ENCODE peak calls at places on chromosomes 7 and 10, in six cellular contexts. W is kidney; I is CD8-positive, alpha-beta T cell; R is GM06990; A is RPMI8226; J is EL. P is an unnamed sample.

GRCh38 chr7:89618269-89618668 is 536.0 kb upstream of the STEAP1 start:
- DNase-seq in R (no peak), A (no peak), I (no peak), W (no peak), J (no peak), P (no peak)

GRCh38 chr7:80851896-80852476 is 66.9 kb downstream of the SEMA3C start:
- DNase-seq in W (no peak), A (no peak), I (no peak), J (peak), R (no peak), P (peak)

GRCh38 chr10:24721254-24722106 is 2.2 kb downstream of the ARHGAP21 start:
- DNase-seq in I (no peak), J (peak), A (no peak), W (peak), R (peak), P (peak)

GRCh38 chr10:58991842-58992241 is 184.6 kb upstream of the PHYHIPL start:
- DNase-seq in I (no peak), R (no peak), W (no peak), A (no peak), J (no peak), P (no peak)

GRCh38 chr7:112869111-112869774 is 79.0 kb upstream of the TMEM168 start:
- DNase-seq in W (no peak), R (peak), A (peak), J (peak), I (peak), P (peak)

GRCh38 chr7:128352138-128352537 is 8.4 kb upstream of the RBM28 start:
- DNase-seq in R (no peak), I (no peak), W (peak), A (peak), J (no peak), P (peak)

GRCh38 chr10:11298116-11298515 is 280.4 kb downstream of the CELF2 start:
- DNase-seq in R (no peak), I (no peak), W (no peak), A (no peak), J (peak), P (peak)

GRCh38 chr7:150966002-150966401 is 12.1 kb downstream of the KCNH2 start:
- DNase-seq in W (no peak), R (no peak), A (peak), J (no peak), I (no peak), P (no peak)